ENCODE peak calls at places on chromosomes 13 and 19, in nine cellular contexts. V is cardiac fibroblast; Z is heart left ventricle; S is prostate gland; O is fibroblast of villous mesenchyme; U is A549; E is activated CD8-positive, alpha-beta T cell treated with anti-CD3 and anti-CD28 coated beads for 36 hours; F is uterus; N is kidney. J is an unnamed sample.

GRCh38 chr13:30148791-30149190 is 158.6 kb downstream of the KATNAL1 start:
- DNase-seq in V (no peak), Z (no peak), S (no peak), O (no peak), U (no peak), E (peak; percentile 10), F (no peak), N (no peak), J (no peak)

GRCh38 chr13:53028063-53028462 is 550 bp upstream of the OLFM4 start:
- DNase-seq in V (no peak), Z (no peak), S (no peak), O (no peak), U (no peak), E (no peak), F (no peak), N (no peak), J (no peak)

GRCh38 chr13:30880151-30880551 is 25.9 kb upstream of the MEDAG start:
- DNase-seq in V (peak; percentile 64), Z (no peak), S (no peak), O (no peak), U (no peak), E (no peak), F (no peak), N (no peak), J (no peak)

GRCh38 chr13:97749174-97749573 is 204.3 kb upstream of the IPO5 start:
- DNase-seq in V (peak; percentile 54), Z (no peak), S (no peak), O (peak; percentile 7), U (peak; percentile 3), E (peak; percentile 3), F (no peak), N (no peak), J (peak; percentile 93)

GRCh38 chr19:41426952-41427646 is at the start of gene B3GNT8:
- DNase-seq in V (peak; percentile 52), Z (peak; percentile 93), S (peak; percentile 89), O (peak; percentile 75), U (no peak), E (peak; percentile 73), F (peak; percentile 79), N (peak; percentile 95), J (peak; percentile 47)

GRCh38 chr19:5153601-5154128 is 184.8 kb downstream of the KDM4B start:
- DNase-seq in V (no peak), Z (peak; percentile 24), S (no peak), O (no peak), U (no peak), E (no peak), F (no peak), N (peak; percentile 62), J (no peak)

GRCh38 chr19:1067341-1068103 is 555 bp downstream of the ARHGAP45 start:
- DNase-seq in V (no peak), Z (no peak), S (no peak), O (no peak), U (no peak), E (peak; percentile 82), F (no peak), N (peak; percentile 80), J (no peak)

GRCh38 chr19:27652281-27652680 is 1560.7 kb downstream of the UQCRFS1 start:
- DNase-seq in V (no peak), Z (no peak), S (no peak), O (no peak), U (no peak), E (no peak), F (no peak), N (no peak), J (no peak)

GRCh38 chr19:52188822-52189744 is 769 bp upstream of the PPP2R1A start:
- DNase-seq in V (no peak), Z (peak; percentile 86), S (peak; percentile 70), O (no peak), U (no peak), E (no peak), F (no peak), N (peak; percentile 100), J (no peak)

DNA sequence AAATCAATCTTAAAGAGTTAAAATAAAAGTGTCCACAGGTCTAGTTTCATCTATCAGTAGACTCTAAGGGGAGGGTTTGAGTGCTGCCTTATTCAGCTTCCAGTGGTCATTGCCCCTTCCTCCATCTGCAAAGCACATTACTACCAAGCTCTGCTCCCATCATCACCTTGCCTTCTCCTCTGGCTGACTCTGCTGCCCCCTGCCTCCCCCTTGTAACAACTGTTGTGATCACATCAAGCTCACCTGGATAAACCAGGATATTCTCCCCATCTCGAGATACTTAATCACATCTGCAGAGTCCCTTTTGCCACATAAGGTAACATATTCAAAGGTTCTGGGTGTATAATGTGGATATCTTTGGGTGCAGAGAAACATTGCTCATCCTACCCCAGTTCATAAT is 43.3 kb upstream of the GPC6 start:
- DNase-seq in V (no peak), Z (no peak), S (no peak), O (no peak), U (no peak), E (no peak), F (no peak), N (no peak), J (peak; percentile 12)
- TF ChIP-seq CTCF in V (no peak), Z (no peak), S (no peak), O (no peak), U (no peak), E (no peak), F (no peak), N (no peak), J (no peak)

DNA sequence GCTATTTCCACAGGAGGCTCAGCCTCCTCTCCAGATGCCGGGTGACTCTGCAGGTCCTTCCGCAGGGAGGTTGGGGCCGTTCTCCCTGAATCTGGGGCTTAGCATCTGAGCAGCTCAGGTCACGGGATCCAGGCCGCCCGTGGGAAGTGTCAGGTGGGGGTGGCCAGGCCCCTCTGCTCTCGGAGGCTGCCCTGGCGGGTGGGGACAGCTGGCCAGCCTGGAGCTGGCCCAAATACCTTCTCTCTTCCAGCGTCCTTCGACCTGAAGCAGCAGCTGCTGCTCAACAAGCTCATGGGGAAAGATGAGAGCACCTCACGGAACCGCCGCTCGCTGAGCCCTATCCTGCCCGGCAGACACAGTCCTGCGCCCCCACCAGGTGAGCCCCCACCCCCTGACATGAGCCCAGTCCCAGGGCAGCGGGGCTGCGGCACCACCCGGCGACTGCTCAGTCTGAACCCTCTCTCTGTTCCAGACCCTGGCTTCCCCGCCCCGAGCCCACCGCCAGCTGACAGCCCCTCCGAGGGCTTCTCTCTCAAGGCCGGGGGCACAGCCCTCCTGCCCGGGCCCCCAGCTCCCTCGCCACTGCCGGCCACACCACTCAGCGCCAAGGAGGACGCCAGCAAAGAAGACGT is 19.1 kb downstream of the PEX11G start:
- DNase-seq in V (no peak), Z (no peak), S (no peak), O (no peak), U (no peak), E (no peak), F (no peak), N (no peak), J (no peak)
- TF ChIP-seq CTCF in V (no peak), Z (no peak), S (no peak), O (no peak), U (no peak), E (no peak), F (no peak), N (no peak), J (no peak)

DNA sequence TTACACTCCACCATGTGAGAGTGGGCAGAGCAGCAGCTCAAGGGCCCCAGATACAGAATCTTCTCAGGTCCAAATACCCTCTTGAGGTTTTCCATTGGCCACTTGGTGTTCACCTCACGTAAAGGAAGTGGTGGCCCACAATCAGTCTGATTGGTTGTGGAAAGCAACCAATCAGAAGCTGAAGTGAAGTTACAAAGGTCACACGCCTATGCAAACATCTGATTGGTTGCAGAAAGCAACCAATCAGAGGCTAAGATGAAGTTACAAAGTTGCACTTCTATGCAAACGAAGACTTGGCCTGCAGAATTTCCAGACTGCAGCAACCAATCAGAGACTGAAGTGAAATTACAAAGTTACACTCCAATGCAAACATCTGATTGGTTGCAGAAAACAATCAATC is 14.3 kb upstream of the TM9SF2 start:
- DNase-seq in V (no peak), Z (no peak), S (no peak), O (no peak), U (no peak), E (peak; percentile 25), F (no peak), N (no peak), J (no peak)
- TF ChIP-seq CTCF in V (no peak), Z (no peak), S (no peak), O (no peak), U (no peak), E (no peak), F (no peak), N (no peak), J (no peak)

DNA sequence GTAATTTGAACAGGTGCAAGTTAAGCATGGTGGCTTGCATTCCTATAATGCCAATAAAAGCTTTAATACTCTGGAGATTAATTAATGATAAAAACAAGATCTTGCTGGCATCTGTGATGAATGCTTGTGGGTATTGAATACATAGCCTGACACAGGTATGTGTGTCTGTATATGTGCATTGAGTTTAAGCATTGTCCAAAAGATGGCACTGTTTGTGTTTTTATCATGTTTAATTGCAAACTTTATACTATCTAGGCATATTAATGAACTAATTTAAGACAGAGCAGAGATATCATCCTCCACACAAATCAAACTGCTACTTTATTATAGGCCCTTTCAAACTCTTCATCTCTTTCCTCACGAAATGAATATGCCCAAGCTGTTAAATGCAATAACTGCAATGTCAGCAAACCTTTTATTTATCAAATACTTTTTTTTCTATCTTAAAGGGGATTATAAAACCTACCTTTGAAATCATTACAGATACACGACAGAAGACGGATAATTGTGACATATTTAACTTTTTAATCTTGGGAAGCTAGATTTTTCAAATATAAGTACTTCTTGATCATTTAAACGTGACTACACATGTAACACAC is 86.5 kb downstream of the TNFSF11 start:
- DNase-seq in V (peak; percentile 55), Z (no peak), S (no peak), O (peak; percentile 28), U (no peak), E (no peak), F (no peak), N (no peak), J (peak; percentile 31)
- TF ChIP-seq CTCF in V (peak; percentile 38), Z (peak; percentile 24), S (no peak), O (peak; percentile 29), U (peak; percentile 47), E (no peak), F (no peak), N (no peak), J (peak; percentile 35)

DNA sequence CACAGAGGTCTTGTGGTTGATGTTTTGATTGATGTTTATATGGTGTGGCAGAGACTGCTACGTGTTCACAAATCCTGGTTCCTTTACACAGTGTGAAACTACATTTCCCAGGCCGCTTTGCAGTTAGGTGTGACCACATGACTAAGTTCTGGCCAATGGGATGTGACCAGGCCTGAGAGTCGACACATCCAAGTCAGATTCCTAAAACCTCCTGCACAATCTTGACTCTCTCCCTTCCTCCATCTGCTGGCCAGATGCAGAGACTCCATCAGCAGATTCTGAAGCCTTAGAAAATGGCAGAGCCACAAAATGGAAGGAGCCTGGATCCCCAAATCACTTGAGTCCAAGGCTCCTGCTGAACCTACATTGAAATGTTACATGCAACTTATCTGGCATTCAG is 12.6 kb downstream of the CD37 start:
- DNase-seq in V (peak; percentile 74), Z (no peak), S (no peak), O (peak; percentile 85), U (peak; percentile 81), E (peak; percentile 42), F (no peak), N (no peak), J (peak; percentile 58)
- TF ChIP-seq CTCF in V (peak; percentile 7), Z (no peak), S (no peak), O (peak; percentile 40), U (no peak), E (no peak), F (no peak), N (peak; percentile 5), J (no peak)

J was measured in MCF 10A.